ENCODE peak calls at places on chromosome 15, in four cellular contexts. R, A, P and N are unnamed samples.

GRCh38 chr15:43748376-43748775 is 2.1 kb downstream of the PDIA3 start:
- DNase-seq in R (no peak), A (no peak), P (no peak), N (no peak)

GRCh38 chr15:77720617-77721016 is 87.9 kb upstream of the LINGO1 start:
- DNase-seq in R (no peak), A (no peak), P (no peak), N (no peak)

GRCh38 chr15:85592148-85592547 is 202.6 kb downstream of the KLHL25 start:
- DNase-seq in R (no peak), A (no peak), P (no peak), N (peak; percentile 27)

GRCh38 chr15:73571346-73571745 is 61.8 kb downstream of the NPTN start:
- DNase-seq in R (no peak), A (no peak), P (no peak), N (peak; percentile 8)

GRCh38 chr15:85825719-85826118 is 31.0 kb upstream of the KLHL25 start:
- DNase-seq in R (no peak), A (no peak), P (no peak), N (no peak)

GRCh38 chr15:60179786-60180391 is 175.8 kb downstream of the FOXB1 start:
- DNase-seq in R (peak; percentile 50), A (peak; percentile 3), P (peak; percentile 42), N (peak; percentile 25)

GRCh38 chr15:73331501-73331900 is 37.3 kb downstream of the HCN4 start:
- DNase-seq in R (no peak), A (no peak), P (no peak), N (no peak)

GRCh38 chr15:50181983-50182232 is at the start of gene SLC27A2:
- DNase-seq in R (peak; percentile 66), A (no peak), P (peak; percentile 87), N (no peak)

GRCh38 chr15:85563328-85563727 is 182.9 kb downstream of the AKAP13 start:
- DNase-seq in R (no peak), A (no peak), P (no peak), N (peak; percentile 36)

GRCh38 chr15:96893159-96893906 is 562.8 kb downstream of the NR2F2 start:
- DNase-seq in R (no peak), A (no peak), P (no peak), N (no peak)

GRCh38 chr15:92725171-92725570 is 69.6 kb upstream of the FAM174B start:
- DNase-seq in R (no peak), A (no peak), P (no peak), N (no peak)

GRCh38 chr15:49645937-49646336 is 25.1 kb downstream of the DTWD1 start:
- DNase-seq in R (no peak), A (no peak), P (no peak), N (peak; percentile 9)

GRCh38 chr15:62889734-62890505 is 152.6 kb upstream of the TPM1 start:
- DNase-seq in R (no peak), A (no peak), P (no peak), N (no peak)

GRCh38 chr15:72902245-72902928 is 118.8 kb upstream of the ADPGK start:
- DNase-seq in R (no peak), A (no peak), P (no peak), N (no peak)

GRCh38 chr15:76338555-76339301 is 2.2 kb downstream of the ISL2 start:
- DNase-seq in R (no peak), A (no peak), P (no peak), N (no peak)

GRCh38 chr15:48507416-48508065 is 138.0 kb downstream of the FBN1 start:
- DNase-seq in R (peak; percentile 17), A (peak; percentile 8), P (peak; percentile 28), N (peak; percentile 43)

GRCh38 chr15:77698481-77698880 is 65.8 kb upstream of the LINGO1 start:
- DNase-seq in R (no peak), A (no peak), P (no peak), N (no peak)

GRCh38 chr15:36609793-36610192 is 30.4 kb downstream of the CDIN1 start:
- DNase-seq in R (no peak), A (no peak), P (no peak), N (no peak)

GRCh38 chr15:92907880-92908279 is 7.8 kb downstream of the CHD2 start:
- DNase-seq in R (no peak), A (no peak), P (no peak), N (no peak)

GRCh38 chr15:79168922-79169322 is 78.3 kb upstream of the RASGRF1 start:
- DNase-seq in R (no peak), A (no peak), P (no peak), N (peak; percentile 74)

GRCh38 chr15:62828364-62828763 is 214.2 kb upstream of the TPM1 start:
- DNase-seq in R (no peak), A (no peak), P (no peak), N (peak; percentile 60)

GRCh38 chr15:70212288-70212962 is 114.7 kb upstream of the TLE3 start:
- DNase-seq in R (no peak), A (no peak), P (no peak), N (no peak)

GRCh38 chr15:58985443-58985842 is 2.0 kb upstream of the RNF111 start:
- DNase-seq in R (no peak), A (no peak), P (peak; percentile 21), N (peak; percentile 11)

GRCh38 chr15:62844564-62845235 is 197.8 kb upstream of the TPM1 start:
- DNase-seq in R (no peak), A (no peak), P (no peak), N (no peak)

GRCh38 chr15:65675551-65675950 is 53.8 kb downstream of the SLC24A1 start:
- DNase-seq in R (no peak), A (no peak), P (no peak), N (no peak)

GRCh38 chr15:77002954-77003912 is 8.3 kb downstream of the PSTPIP1 start:
- DNase-seq in R (no peak), A (peak; percentile 77), P (no peak), N (no peak)

GRCh38 chr15:73555080-73555479 is 78.1 kb downstream of the NPTN start:
- DNase-seq in R (no peak), A (no peak), P (no peak), N (no peak)

DNA sequence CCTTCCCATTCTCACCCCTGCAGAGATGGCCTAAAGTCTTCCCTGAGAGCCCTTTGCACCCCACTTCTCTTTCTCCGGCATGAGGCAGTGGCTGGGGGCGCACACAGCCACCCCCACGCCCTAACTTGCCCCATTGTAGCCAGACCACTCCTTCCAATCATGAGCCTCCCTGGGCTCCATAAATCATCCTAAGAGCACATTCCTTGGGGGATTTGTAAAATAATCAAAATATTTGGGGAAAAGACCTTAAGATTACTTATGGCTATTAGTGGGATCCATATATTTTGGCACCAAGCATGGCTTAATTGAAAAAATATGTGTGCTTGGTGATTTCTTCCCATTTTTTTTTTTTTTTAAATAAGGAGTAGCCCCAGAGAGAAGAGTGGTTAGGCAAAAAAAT is 45.8 kb downstream of the SMAD6 start:
- DNase-seq in R (no peak), A (no peak), P (no peak), N (no peak)
- H3K4me1 ChIP-seq in R (peaks cover 92% of the 10 kb centered on the region), A (no peaks in the 10 kb centered on the region), P (peaks cover 10% of the 10 kb centered on the region), N (peaks cover 86% of the 10 kb centered on the region)

DNA sequence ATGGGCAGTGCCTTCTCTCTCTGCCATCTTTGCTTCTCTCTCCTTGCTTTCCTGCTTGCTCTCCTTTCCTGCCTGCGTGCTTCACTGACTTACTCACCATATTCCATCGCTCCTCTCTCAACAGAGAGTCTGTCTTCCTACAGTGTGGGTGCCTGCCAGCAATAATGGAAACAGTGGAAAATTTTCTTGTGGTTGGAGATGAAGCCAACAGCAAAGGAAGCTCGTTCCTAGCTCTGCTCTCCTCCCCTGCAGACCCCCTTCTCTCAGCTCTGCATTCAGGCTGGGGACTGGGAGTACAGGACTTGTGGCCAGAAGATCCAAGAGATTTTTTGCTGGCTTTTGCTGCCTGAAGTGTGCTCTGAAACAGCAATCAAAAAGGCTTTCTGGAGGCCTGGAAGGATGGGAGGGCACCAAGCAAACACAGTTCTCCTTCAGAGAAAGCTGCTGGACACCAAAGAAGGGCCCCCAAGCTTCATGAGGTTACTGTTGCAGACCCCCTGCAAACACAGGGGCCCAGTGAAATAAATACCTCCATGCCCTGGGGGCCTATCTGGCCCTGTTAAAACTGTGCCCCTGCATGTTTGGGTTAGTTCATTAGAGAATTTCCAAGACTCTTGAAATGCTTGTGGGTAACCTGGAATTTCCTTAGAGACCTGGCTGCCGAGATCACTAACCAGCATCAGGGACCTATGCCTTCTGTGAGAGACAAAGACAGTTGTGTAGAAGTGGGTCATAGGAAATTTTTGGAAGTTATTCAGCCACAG is 149.9 kb upstream of the RASGRP1 start:
- DNase-seq in R (no peak), A (no peak), P (no peak), N (no peak)
- TF ChIP-seq ESRRA in R (no peak), A (no peak), P (no peak), N (no peak)

GRCh38 chr15:42705336-42705735 is 31.6 kb downstream of the CDAN1 start:
- DNase-seq in R (no peak), A (no peak), P (no peak), N (no peak)

GRCh38 chr15:42710662-42711061 is 26.3 kb downstream of the CDAN1 start:
- DNase-seq in R (no peak), A (no peak), P (no peak), N (no peak)

GRCh38 chr15:42704492-42704926 is 32.4 kb downstream of the CDAN1 start:
- DNase-seq in R (peak; percentile 57), A (peak; percentile 24), P (peak; percentile 72), N (peak; percentile 65)

GRCh38 chr15:42707873-42708544 is 28.9 kb downstream of the CDAN1 start:
- DNase-seq in R (no peak), A (no peak), P (no peak), N (peak; percentile 9)

DNA sequence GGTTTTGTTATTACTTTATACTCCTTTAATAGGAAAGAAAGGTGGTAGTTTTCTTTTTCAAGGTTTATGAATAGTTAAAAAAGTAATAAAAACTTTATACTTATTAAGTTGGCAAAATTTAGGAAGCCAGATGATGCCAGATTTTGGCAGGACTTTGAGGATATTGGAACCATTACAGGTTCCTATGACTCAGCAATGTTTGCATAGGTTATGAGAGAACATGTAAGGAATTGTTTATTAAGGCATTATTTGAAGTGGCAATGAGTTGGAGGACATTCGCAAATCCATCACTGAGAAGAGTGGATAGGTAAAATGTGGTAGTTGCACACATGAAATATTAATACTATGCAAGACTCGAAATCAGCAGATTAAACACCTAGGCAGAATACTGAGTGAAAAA is 29.9 kb downstream of the CDAN1 start:
- DNase-seq in R (peak; percentile 13), A (no peak), P (no peak), N (no peak)
- TF ChIP-seq POLR2A in R (no peak), A (no peak), P (no peak), N (no peak)

DNA sequence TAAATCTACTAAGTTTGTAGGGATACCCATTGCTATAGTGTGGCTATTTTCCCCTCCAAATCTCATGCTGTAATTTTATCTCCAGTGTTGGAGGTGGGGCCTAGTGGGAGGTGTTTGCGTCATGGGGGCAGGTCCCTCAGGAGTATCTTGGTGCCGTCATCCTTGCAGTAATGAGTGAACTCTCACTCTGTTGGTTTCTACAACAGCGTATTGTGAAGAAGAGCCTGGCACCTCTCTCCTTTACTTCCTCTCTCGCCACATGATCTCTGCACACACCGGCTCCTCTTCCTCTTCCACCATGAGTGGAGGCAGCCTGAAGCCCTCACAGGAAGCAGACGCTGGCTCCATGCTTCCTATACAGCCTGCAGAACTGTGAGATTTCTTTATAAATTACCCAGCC is 34.0 kb upstream of the TRPM1 start:
- DNase-seq in R (no peak), A (no peak), P (no peak), N (no peak)
- H3K4me1 ChIP-seq in R (no peaks in the 10 kb centered on the region), A (no peaks in the 10 kb centered on the region), P (no peaks in the 10 kb centered on the region), N (peaks cover 13% of the 10 kb centered on the region)